ENCODE peak calls at places on chromosomes 6 and 20, in seven cellular contexts. T, C, E, N, U, J and B are unnamed samples.

GRCh38 chr20:47795214-47795667 is 10.0 kb upstream of the SULF2 start:
- DNase-seq in T (no peak), U (no peak), N (no peak), J (no peak), E (no peak), C (no peak), B (no peak)

GRCh38 chr20:992801-993535 is 9.1 kb downstream of the RSPO4 start:
- DNase-seq in T (no peak), J (no peak), U (no peak), E (no peak), C (no peak), N (no peak), B (no peak)

GRCh38 chr20:57380081-57380750 is 11.0 kb upstream of the RBM38 start:
- DNase-seq in T (no peak), U (no peak), E (no peak), J (no peak), N (no peak), C (no peak), B (no peak)

GRCh38 chr6:53659458-53659857 is 6.1 kb downstream of the KLHL31 start:
- DNase-seq in C (no peak), J (no peak), T (no peak), E (peak), N (no peak), U (no peak), B (no peak)

GRCh38 chr20:40604416-40604815 is 84.6 kb downstream of the MAFB start:
- DNase-seq in C (no peak), N (no peak), U (no peak), E (no peak), J (no peak), T (no peak), B (no peak)

GRCh38 chr6:25369450-25370086 is 90.4 kb downstream of the CARMIL1 start:
- DNase-seq in J (no peak), T (no peak), U (no peak), C (peak), N (no peak), E (no peak), B (no peak)

GRCh38 chr6:138432063-138432356 is 28.0 kb downstream of the HEBP2 start:
- DNase-seq in T (no peak), J (no peak), N (no peak), U (no peak), C (no peak), E (no peak), B (no peak)

GRCh38 chr6:3259491-3259958 is 778 bp downstream of the PSMG4 start:
- DNase-seq in N (no peak), E (no peak), T (no peak), U (peak), J (no peak), C (peak), B (no peak)

GRCh38 chr6:14881399-14881798 is 364.5 kb upstream of the JARID2 start:
- DNase-seq in E (no peak), J (no peak), U (no peak), T (no peak), N (no peak), C (no peak), B (no peak)

DNA sequence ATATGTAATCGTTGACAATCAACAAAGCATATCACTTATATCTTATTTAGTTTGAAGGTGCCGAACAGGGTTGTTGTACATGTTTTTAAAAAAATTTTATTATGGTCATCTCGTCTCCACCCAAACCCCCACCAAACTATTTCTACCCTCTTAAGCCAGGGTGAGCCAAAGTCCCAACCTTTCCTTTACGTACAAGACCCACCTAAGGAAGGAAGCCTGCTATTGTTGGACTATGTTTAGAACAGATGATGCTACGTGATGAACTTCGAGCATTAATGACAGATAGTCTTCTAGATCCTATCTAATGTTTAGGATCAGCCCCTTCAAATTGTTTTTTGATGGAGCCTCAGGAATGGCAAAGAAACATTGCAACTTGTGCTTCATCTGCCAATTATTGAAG is 44.4 kb downstream of the CLIC5 start:
- DNase-seq in J (no peak), N (no peak), C (no peak), E (no peak), T (no peak), U (no peak), B (no peak)
- TF ChIP-seq SIN3A in J (no peak), N (no peak), C (no peak), E (no peak), T (no peak), U (no peak), B (no peak)

DNA sequence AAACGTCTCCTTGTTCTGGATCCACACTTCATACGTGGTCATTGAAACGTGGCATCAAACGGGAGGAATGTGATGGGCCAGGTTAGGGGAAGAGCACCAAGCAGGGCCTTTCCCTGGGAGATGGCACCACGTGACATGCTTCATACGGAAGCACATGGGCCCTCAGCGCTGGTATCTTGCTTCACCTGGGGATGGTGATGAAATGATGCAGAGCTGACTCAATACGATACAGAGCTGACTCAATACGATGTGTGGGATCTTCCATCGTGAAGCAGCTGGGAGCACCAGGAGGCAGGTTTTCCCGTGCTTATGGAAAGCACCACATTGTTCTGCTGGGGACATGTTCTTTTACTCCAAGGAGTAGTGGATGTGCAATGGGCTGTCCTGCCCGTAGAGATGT is 22.5 kb upstream of the TAGAP start:
- DNase-seq in J (peak), C (no peak), U (no peak), T (no peak), N (no peak), E (no peak), B (no peak)
- TF ChIP-seq SIN3A in J (no peak), C (no peak), U (no peak), T (no peak), N (no peak), E (no peak), B (no peak)

GRCh38 chr6:12748815-12749521 is 32.4 kb downstream of the PHACTR1 start:
- DNase-seq in E (no peak), N (no peak), U (peak), T (no peak), C (no peak), J (no peak), B (peak)
- TF ChIP-seq SIN3A in E (no peak), N (no peak), U (no peak), T (no peak), C (no peak), J (no peak), B (peak)

DNA sequence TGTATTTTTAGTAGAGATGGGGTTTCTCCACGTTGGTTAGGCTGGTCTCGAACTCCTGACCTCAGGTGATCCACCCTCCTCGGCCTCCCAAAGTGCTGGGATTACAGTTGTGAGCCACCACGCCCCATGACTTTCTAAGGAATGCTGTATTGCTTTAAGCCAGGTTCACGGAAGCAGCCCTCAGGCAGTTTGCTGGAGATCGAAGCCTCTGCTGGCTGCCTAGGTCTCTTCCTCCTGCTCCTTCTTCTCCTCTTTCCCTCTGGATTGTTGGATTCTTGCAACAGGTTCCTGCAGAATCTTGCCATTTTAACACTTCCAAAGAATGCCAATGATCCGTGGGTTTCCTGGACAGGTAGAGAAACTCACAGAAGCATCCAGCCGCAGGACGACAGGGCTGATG is 29.3 kb upstream of the B4GALT5 start:
- DNase-seq in C (no peak), U (no peak), T (no peak), J (no peak), N (no peak), E (no peak), B (no peak)
- TF ChIP-seq SIN3A in C (no peak), U (no peak), T (no peak), J (no peak), N (no peak), E (no peak), B (no peak)

DNA sequence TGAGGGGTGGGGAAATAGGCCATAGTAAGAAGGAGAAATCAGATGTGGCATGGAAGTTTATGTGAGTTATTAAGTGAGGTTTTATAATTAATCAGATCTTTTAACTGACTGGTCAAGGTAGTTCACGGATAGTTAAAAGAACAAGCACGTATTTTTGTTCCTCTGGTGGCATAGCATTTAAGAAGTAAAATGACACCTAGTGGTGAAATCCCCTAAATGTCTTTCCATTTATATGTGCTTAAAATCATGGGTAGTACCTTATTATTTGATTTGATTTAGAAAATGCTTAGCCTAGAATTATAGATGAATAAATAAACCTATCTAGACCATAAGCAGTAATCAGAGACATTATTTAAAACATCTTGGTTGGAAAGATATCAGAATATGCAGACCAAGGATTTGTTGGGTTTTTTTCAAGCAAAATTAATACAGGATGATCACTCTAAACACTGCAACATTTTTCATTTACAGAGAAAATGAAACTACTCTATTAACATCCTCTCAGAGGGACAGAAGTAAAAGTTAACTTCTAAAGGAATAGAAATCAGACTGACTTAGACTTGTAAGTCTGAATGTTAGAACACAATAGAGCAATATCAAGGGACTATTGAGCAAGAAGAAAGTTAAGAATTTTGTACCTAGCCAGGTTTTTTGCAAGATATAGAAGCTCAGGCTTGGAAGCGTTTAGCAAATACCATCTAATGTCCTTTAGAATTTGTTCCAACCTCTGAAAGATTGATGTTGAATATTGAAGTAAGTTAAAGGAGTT is 81.1 kb downstream of the STXBP5 start:
- DNase-seq in E (peak), N (peak), C (peak), U (peak), T (peak), J (no peak), B (no peak)
- TF ChIP-seq SIN3A in E (no peak), N (no peak), C (no peak), U (no peak), T (no peak), J (no peak), B (no peak)

DNA sequence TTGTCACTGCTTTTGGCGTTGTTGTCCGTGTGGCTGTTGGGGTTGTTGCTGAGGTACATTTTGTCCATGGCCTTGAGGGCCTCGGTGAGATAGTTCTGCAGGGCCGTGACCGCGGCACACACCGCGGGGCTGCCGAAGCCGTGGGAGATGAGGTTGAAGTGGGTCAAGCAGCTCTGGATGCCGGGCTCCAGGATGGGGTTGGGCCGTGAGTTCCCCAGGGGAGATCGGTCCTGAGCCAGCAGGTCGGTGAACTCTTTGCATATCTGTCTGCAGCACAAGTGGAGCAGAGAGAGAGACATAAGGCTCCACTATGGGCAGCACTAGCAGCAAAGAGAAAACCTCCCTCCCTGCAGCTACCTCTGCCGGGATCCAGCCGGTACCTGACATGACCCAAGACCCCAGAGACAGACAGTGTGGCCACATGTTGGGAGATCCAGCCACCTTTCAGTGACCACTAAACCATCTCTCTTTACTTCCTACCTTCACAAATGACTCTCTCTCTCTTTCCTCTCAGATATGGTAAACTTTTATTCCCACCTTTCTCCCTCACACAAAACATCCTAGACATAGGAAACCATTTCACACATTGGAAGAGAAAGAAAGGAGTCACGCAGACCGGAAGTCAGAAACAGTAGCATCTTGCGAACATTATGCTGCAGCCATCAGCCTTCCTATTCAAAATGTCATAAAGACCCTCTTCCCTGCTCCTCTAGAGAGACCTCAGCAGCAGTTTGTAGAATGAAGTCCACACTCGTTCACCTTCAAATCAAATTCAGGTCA is 16.2 kb downstream of the TFAP2A start:
- DNase-seq in C (no peak), U (no peak), N (no peak), J (no peak), E (no peak), T (no peak), B (no peak)
- TF ChIP-seq SIN3A in C (no peak), U (no peak), N (no peak), J (no peak), E (no peak), T (no peak), B (no peak)

GRCh38 chr6:10759312-10759839 is 11.8 kb downstream of the TMEM14B start:
- DNase-seq in N (peak), U (peak), C (peak), J (no peak), E (peak), T (peak), B (no peak)

GRCh38 chr6:10759884-10760329 is 12.3 kb downstream of the TMEM14B start:
- DNase-seq in T (peak), C (no peak), J (no peak), E (peak), U (no peak), N (no peak), B (no peak)

DNA sequence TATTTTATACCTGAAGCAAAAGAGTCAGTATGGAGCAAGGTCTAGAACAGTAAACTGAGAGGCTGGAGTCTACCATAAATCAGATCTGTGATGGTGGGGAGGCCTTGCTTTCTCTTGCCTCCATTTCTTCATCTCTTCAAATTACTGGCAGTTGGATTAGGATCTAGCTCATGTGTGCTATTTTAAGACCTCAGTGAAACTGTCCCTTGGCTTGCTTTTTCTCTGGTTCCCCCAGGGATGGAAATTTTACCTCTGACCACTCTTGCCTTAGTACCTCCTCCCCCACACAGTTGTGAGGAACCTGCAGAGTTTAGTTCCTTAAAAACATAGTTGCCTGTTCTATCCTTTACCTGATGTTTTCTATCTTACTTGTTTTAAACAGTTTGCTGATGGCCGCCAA is 8.5 kb downstream of the TMEM14B start:
- DNase-seq in E (no peak), T (no peak), J (no peak), N (no peak), C (no peak), U (no peak), B (no peak)
- TF ChIP-seq SIN3A in E (no peak), T (no peak), J (no peak), N (no peak), C (no peak), U (no peak), B (no peak)